ENCODE peak calls at places on chromosomes 12 and 14, in eight cellular contexts. L, P, T, C, H, I, J and A are unnamed samples. For H3K4me1, the result is how much of the 10 kb centered on the place peaks cover.

GRCh38 chr12:91327136-91327535 is 144.5 kb upstream of the DCN start:
- DNase-seq in H (no peak), I (no peak), C (no peak), P (no peak), J (no peak), T (no peak), L (no peak), A (no peak)

GRCh38 chr14:101358726-101359125 is 202.6 kb upstream of the DIO3 start:
- DNase-seq in L (no peak), P (no peak), I (peak), C (no peak), H (no peak), J (no peak), T (no peak), A (no peak)

GRCh38 chr12:95326450-95326849 is 108.8 kb downstream of the VEZT start:
- DNase-seq in T (no peak), J (no peak), H (no peak), P (no peak), C (no peak), I (no peak), L (no peak), A (no peak)

GRCh38 chr12:111589601-111590000 is 9.5 kb downstream of the ATXN2 start:
- DNase-seq in P (no peak), T (no peak), J (no peak), L (no peak), I (no peak), H (no peak), C (no peak), A (no peak)

GRCh38 chr12:754871-755562 is 2.6 kb downstream of the WNK1 start:
- DNase-seq in H (no peak), T (no peak), I (no peak), J (peak), L (no peak), C (no peak), P (peak), A (peak)

GRCh38 chr12:131112016-131112415 is 158.3 kb downstream of the ADGRD1 start:
- DNase-seq in J (no peak), H (no peak), T (no peak), C (peak), I (no peak), P (no peak), L (no peak), A (no peak)

GRCh38 chr14:86334355-86334754 is 804.4 kb downstream of the FLRT2 start:
- DNase-seq in C (no peak), H (no peak), I (no peak), P (no peak), T (no peak), J (no peak), L (no peak), A (no peak)

GRCh38 chr14:67417633-67418032 is 5.7 kb upstream of the PLEK2 start:
- DNase-seq in C (no peak), L (no peak), T (no peak), J (no peak), I (no peak), P (no peak), H (no peak), A (peak)

GRCh38 chr12:113295846-113296556 is 38.9 kb downstream of the SLC8B1 start:
- DNase-seq in C (no peak), H (no peak), I (no peak), T (no peak), J (no peak), P (no peak), L (no peak), A (no peak)

GRCh38 chr12:29148065-29148957 is 767 bp upstream of the FAR2 start:
- DNase-seq in P (peak), I (peak), H (no peak), L (no peak), C (no peak), T (no peak), J (peak), A (peak)

GRCh38 chr12:114701104-114701414 is 17.1 kb upstream of the TBX3 start:
- DNase-seq in C (no peak), J (peak), L (no peak), H (no peak), P (no peak), T (no peak), I (no peak), A (peak)

GRCh38 chr14:89912667-89913211 is 41.8 kb downstream of the EFCAB11 start:
- DNase-seq in C (peak), L (peak), I (peak), P (peak), H (no peak), J (no peak), T (no peak), A (peak)

GRCh38 chr14:91901449-91902250 is 34.3 kb upstream of the TC2N start:
- DNase-seq in P (no peak), L (no peak), T (no peak), C (no peak), H (peak), I (no peak), J (no peak), A (no peak)

GRCh38 chr14:65336191-65336591 is 76.3 kb upstream of the FUT8 start:
- DNase-seq in T (no peak), I (no peak), P (peak), J (no peak), C (no peak), L (no peak), H (no peak), A (no peak)

GRCh38 chr12:124259168-124260066 is 35.5 kb upstream of the RFLNA start:
- DNase-seq in L (no peak), P (no peak), C (no peak), T (no peak), H (no peak), J (no peak), I (no peak), A (peak)

GRCh38 chr12:53145861-53146260 is 34.7 kb upstream of the ZNF740 start:
- DNase-seq in H (no peak), I (no peak), T (no peak), C (no peak), J (no peak), L (no peak), P (no peak), A (no peak)

GRCh38 chr14:97499790-97500481 is 702.8 kb downstream of the VRK1 start:
- DNase-seq in J (no peak), C (no peak), P (no peak), L (no peak), T (no peak), H (no peak), I (no peak), A (peak)

GRCh38 chr12:1972856-1973317 is 31.4 kb downstream of the DCP1B start:
- DNase-seq in J (no peak), C (no peak), T (no peak), L (no peak), P (peak), H (no peak), I (peak), A (no peak)

GRCh38 chr12:114342651-114343050 is 63.3 kb downstream of the TBX5 start:
- DNase-seq in C (no peak), P (peak), L (no peak), J (no peak), H (no peak), I (no peak), T (no peak), A (no peak)

GRCh38 chr12:126998747-126999285 is 1268.2 kb upstream of the TMEM132C start:
- DNase-seq in J (peak), T (no peak), P (peak), L (peak), H (no peak), C (no peak), I (no peak), A (no peak)

GRCh38 chr12:49296836-49297694 is 2.1 kb downstream of the PRPH start:
- DNase-seq in I (no peak), J (peak), L (no peak), H (no peak), C (peak), T (no peak), P (peak), A (peak)

GRCh38 chr12:42729532-42729895 is 140.0 kb upstream of the PRICKLE1 start:
- DNase-seq in P (peak), I (no peak), H (no peak), C (no peak), L (no peak), J (no peak), T (no peak), A (peak)

GRCh38 chr14:68088463-68088862 is 268.9 kb downstream of the RAD51B start:
- DNase-seq in H (no peak), I (no peak), C (no peak), P (no peak), T (no peak), L (no peak), J (peak), A (no peak)

GRCh38 chr12:56518570-56518969 is 3.0 kb upstream of the RBMS2 start:
- DNase-seq in I (no peak), P (no peak), T (no peak), H (no peak), J (no peak), L (no peak), C (no peak), A (peak)

GRCh38 chr12:48810817-48811453 is 7.4 kb upstream of the CACNB3 start:
- DNase-seq in C (peak), H (peak), J (no peak), L (no peak), T (no peak), P (peak), I (no peak), A (no peak)

GRCh38 chr12:10607885-10608458 is 5.4 kb downstream of the MAGOHB start:
- DNase-seq in T (no peak), P (no peak), H (no peak), C (no peak), L (no peak), I (no peak), J (no peak), A (no peak)

GRCh38 chr12:1330475-1330827 is 263.9 kb downstream of the FBXL14 start:
- DNase-seq in L (no peak), T (no peak), H (no peak), I (no peak), P (no peak), J (no peak), C (no peak), A (no peak)

GRCh38 chr12:131829351-131829794 is 1.2 kb downstream of the MMP17 start:
- DNase-seq in I (no peak), C (no peak), P (peak), T (no peak), H (no peak), J (peak), L (no peak), A (no peak)

GRCh38 chr12:27236498-27236897 is 7.6 kb upstream of the STK38L start:
- DNase-seq in T (no peak), J (no peak), H (no peak), L (no peak), P (peak), I (no peak), C (no peak), A (no peak)

GRCh38 chr12:131012279-131013069 is 58.8 kb downstream of the ADGRD1 start:
- DNase-seq in I (no peak), T (no peak), C (no peak), J (no peak), H (no peak), P (peak), L (no peak), A (no peak)

GRCh38 chr12:106840217-106840616 is 65.7 kb downstream of the RIC8B start:
- DNase-seq in C (peak), L (no peak), H (no peak), I (no peak), P (peak), T (no peak), J (peak), A (no peak)

GRCh38 chr12:43835656-43836454 is at the start of gene TMEM117:
- DNase-seq in I (peak), T (peak), J (peak), L (peak), H (peak), P (peak), C (peak), A (no peak)

GRCh38 chr14:49249022-49249421 is 337.2 kb downstream of the RPS29 start:
- DNase-seq in L (no peak), T (no peak), J (no peak), C (no peak), H (no peak), I (no peak), P (no peak), A (peak)

GRCh38 chr12:57845478-57846284 is 848 bp downstream of the CTDSP2 start:
- DNase-seq in P (peak), L (no peak), I (peak), H (peak), T (peak), C (peak), J (peak), A (no peak)

GRCh38 chr12:92010853-92011701 is 134.6 kb downstream of the BTG1 start:
- DNase-seq in L (no peak), H (no peak), C (no peak), I (no peak), P (no peak), T (no peak), J (no peak), A (no peak)

GRCh38 chr12:69354561-69355187 is 4.9 kb upstream of the YEATS4 start:
- DNase-seq in J (peak), C (no peak), I (no peak), T (no peak), H (no peak), P (no peak), L (no peak), A (no peak)

GRCh38 chr12:42213023-42213422 is 25.0 kb downstream of the YAF2 start:
- DNase-seq in C (no peak), L (no peak), I (no peak), J (no peak), H (no peak), P (peak), T (no peak), A (peak)

GRCh38 chr12:123030686-123031085 is 50.2 kb downstream of the ARL6IP4 start:
- DNase-seq in J (no peak), H (no peak), L (no peak), P (no peak), C (no peak), T (no peak), I (no peak), A (peak)
- H3K27ac ChIP-seq in J (no peak), H (no peak), L (no peak), P (no peak), C (no peak), T (no peak), I (no peak), A (no peak)

GRCh38 chr14:104036250-104036649 is 49.2 kb upstream of the ASPG start:
- DNase-seq in C (no peak), L (no peak), P (no peak), J (no peak), I (no peak), T (no peak), H (no peak), A (no peak)

GRCh38 chr14:104035300-104035699 is 50.2 kb upstream of the ASPG start:
- DNase-seq in P (no peak), L (no peak), T (no peak), J (no peak), H (no peak), I (no peak), C (no peak), A (no peak)

GRCh38 chr14:104030958-104031357 is 54.5 kb upstream of the ASPG start:
- DNase-seq in C (no peak), I (no peak), L (no peak), H (no peak), P (no peak), T (no peak), J (no peak), A (no peak)

GRCh38 chr14:104026024-104026423 is 59.5 kb upstream of the ASPG start:
- DNase-seq in J (peak), H (no peak), I (no peak), C (no peak), P (no peak), T (no peak), L (no peak), A (no peak)

DNA sequence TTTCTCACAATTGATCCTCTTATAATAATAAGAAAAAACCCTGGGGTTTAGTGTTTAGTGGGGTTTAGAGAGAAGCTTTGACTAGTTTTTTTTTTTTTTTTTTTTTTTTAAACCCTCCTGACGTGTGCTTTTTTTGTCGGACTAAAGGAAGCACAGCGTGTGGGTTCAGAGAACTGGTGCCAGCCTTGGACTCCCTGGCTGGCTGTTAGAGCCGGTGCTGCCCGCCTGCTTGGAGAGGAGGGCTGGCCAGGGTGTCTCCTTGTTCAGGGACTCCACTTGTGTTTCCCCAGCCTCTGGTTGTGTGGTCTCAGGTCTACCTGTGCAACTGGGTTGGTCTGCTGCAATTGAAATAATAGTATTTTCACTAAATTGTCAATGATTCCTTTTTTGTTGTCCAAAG is 54.1 kb upstream of the ASPG start:
- DNase-seq in T (no peak), H (no peak), L (no peak), C (no peak), I (no peak), P (no peak), J (no peak), A (no peak)
- H3K4me1 ChIP-seq in T (under half), H (under half), L (under half), C (under half), I (under half), P (under half), J (under half), A (under half)

GRCh38 chr14:103584326-103584915 is 21.7 kb downstream of the COA8 start:
- DNase-seq in T (no peak), J (no peak), C (no peak), I (no peak), H (no peak), L (no peak), P (no peak), A (no peak)
- H3K27ac ChIP-seq in T (no peak), J (no peak), C (no peak), I (no peak), H (no peak), L (no peak), P (no peak), A (no peak)

GRCh38 chr14:22786685-22787084 is 20.2 kb downstream of the OXA1L start:
- DNase-seq in H (no peak), C (no peak), J (no peak), I (no peak), P (no peak), T (no peak), L (no peak), A (no peak)
- H3K4me1 ChIP-seq in H (under half), C (under half), J (under half), I (under half), P (under half), T (under half), L (under half), A (under half)

DNA sequence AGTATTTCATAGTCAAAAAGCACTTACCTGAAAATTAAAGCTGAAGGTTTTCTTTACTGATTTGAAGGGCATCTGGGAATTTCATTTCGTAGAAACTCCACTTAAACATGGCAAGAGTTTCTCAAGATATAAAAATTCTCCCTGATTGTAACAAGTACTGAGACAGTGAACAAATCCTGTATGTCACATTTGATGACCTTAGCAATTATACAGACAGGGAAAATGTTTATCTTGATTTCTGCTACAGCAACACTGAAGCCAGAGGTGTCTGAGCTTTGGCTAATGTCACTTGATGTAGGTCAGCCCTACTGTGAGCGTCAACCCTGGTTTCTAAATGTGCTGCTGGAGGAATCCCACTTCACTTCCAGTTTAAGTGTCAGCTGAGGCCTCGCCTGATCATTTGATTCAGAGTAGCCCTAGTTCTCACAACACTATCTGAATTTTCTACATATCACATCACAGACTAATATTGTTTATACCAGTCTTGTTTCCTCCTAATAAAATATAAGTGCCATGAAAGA is 20.9 kb downstream of the RTRAF start:
- DNase-seq in P (no peak), I (no peak), T (no peak), L (no peak), C (no peak), H (no peak), J (no peak), A (no peak)
- H3K27ac ChIP-seq in P (no peak), I (no peak), T (no peak), L (no peak), C (no peak), H (no peak), J (no peak), A (no peak)

DNA sequence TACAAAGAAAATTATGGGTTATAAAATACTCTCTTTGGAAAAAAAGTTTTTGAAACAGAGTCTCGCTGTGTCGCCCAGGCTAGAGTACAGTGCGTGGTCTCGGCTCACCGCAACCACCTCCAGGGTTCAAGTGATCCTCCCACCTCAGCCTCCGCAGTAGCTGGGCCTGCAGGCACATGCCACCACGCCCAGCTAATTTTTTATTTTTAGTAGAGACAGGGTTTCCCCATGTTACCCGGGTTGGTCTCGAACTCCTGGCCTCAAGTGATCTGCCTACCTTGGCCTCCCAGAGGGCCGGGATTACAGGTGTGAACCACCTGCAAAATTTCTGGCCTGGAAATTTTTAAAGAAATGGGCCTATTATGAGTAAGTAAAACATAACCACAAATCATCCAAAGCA is 3.8 kb downstream of the USP15 start:
- DNase-seq in H (no peak), T (no peak), J (no peak), P (no peak), I (no peak), C (no peak), L (no peak), A (no peak)
- H3K4me1 ChIP-seq in H (under half), T (half or more), J (under half), P (under half), I (under half), C (under half), L (under half), A (under half)